ENCODE peak calls at places on chromosomes 16 and 17, in seven cellular contexts. Z, C, P, Y, W, T and D are unnamed samples.

GRCh38 chr16:27253526-27253930 is 15.0 kb downstream of the NSMCE1 start:
- DNase-seq in T (no peak), W (peak), P (no peak), Z (no peak), Y (no peak), C (no peak), D (peak)

GRCh38 chr17:30495586-30495985 is 18.4 kb downstream of the GOSR1 start:
- DNase-seq in P (no peak), T (no peak), Y (no peak), C (no peak), W (no peak), Z (no peak), D (no peak)

GRCh38 chr16:83328936-83329335 is 478.8 kb upstream of the HSBP1 start:
- DNase-seq in Z (no peak), W (no peak), C (no peak), P (no peak), Y (no peak), T (no peak), D (no peak)

GRCh38 chr17:48624544-48625501 is 1.3 kb downstream of the HOXB9 start:
- DNase-seq in W (peak), T (peak), Y (no peak), Z (no peak), C (no peak), P (no peak), D (no peak)

GRCh38 chr16:66248096-66248495 is 118.4 kb upstream of the CDH5 start:
- DNase-seq in Y (no peak), P (peak), W (peak), T (no peak), C (peak), Z (peak), D (no peak)

GRCh38 chr17:36599546-36600250 is 1.7 kb upstream of the MRM1 start:
- DNase-seq in C (no peak), W (no peak), T (no peak), Z (no peak), Y (no peak), P (no peak), D (peak)

GRCh38 chr16:27367463-27368357 is 34.3 kb upstream of the IL21R start:
- DNase-seq in P (peak), Y (peak), W (peak), C (peak), Z (peak), T (peak), D (peak)

GRCh38 chr16:84582958-84583516 is 34.8 kb downstream of the COTL1 start:
- DNase-seq in P (no peak), T (no peak), C (no peak), Y (no peak), W (peak), Z (no peak), D (no peak)

GRCh38 chr17:4175921-4176802 is 33.2 kb downstream of the CYB5D2 start:
- DNase-seq in T (peak), W (no peak), P (no peak), Y (no peak), C (no peak), Z (no peak), D (no peak)

GRCh38 chr16:71340406-71340805 is 18.1 kb upstream of the CALB2 start:
- DNase-seq in W (no peak), Z (no peak), Y (no peak), T (no peak), P (no peak), C (no peak), D (peak)

GRCh38 chr16:10683160-10683559 is 11.6 kb downstream of the TEKT5 start:
- DNase-seq in Z (no peak), T (no peak), C (peak), Y (peak), P (no peak), W (peak), D (peak)

GRCh38 chr17:49414271-49414621 is 436 bp downstream of the PHB1 start:
- DNase-seq in T (no peak), C (no peak), P (no peak), Z (no peak), W (no peak), Y (no peak), D (no peak)

GRCh38 chr17:55056530-55056929 is 88.0 kb downstream of the STXBP4 start:
- DNase-seq in C (no peak), T (no peak), Y (no peak), P (no peak), W (peak), Z (no peak), D (no peak)

GRCh38 chr17:78258323-78259229 is 27.1 kb downstream of the TMEM235 start:
- DNase-seq in W (no peak), P (peak), T (peak), Z (no peak), C (peak), Y (no peak), D (no peak)

GRCh38 chr16:87172632-87173031 is 144.6 kb downstream of the C16orf95 start:
- DNase-seq in Y (no peak), P (no peak), Z (no peak), W (no peak), T (no peak), C (no peak), D (no peak)

GRCh38 chr17:34146440-34147043 is 108.5 kb upstream of the CCL2 start:
- DNase-seq in C (peak), Y (no peak), Z (no peak), P (peak), T (peak), W (peak), D (no peak)

GRCh38 chr17:81191116-81191515 is 25.1 kb upstream of the AATK start:
- DNase-seq in W (no peak), P (no peak), T (no peak), Z (no peak), Y (no peak), C (no peak), D (no peak)

GRCh38 chr16:11208916-11209665 is 46.9 kb downstream of the SOCS1 start:
- DNase-seq in Y (no peak), T (no peak), Z (no peak), P (no peak), C (no peak), W (no peak), D (no peak)

GRCh38 chr17:39461911-39462641 is 790 bp downstream of the CDK12 start:
- DNase-seq in Z (no peak), P (peak), C (peak), T (no peak), W (peak), Y (peak), D (no peak)

GRCh38 chr16:31080756-31081419 is 6.7 kb downstream of the ZNF646 start:
- DNase-seq in Y (no peak), C (no peak), P (no peak), T (no peak), Z (no peak), W (no peak), D (no peak)

GRCh38 chr17:78529871-78530670 is 47.1 kb downstream of the DNAH17 start:
- DNase-seq in Y (peak), P (no peak), W (no peak), T (peak), C (no peak), Z (no peak), D (no peak)

GRCh38 chr17:27256225-27257030 is 37.5 kb upstream of the WSB1 start:
- DNase-seq in Y (no peak), W (no peak), P (no peak), C (no peak), Z (no peak), T (no peak), D (no peak)

GRCh38 chr16:83851473-83851872 is 43.7 kb downstream of the HSBP1 start:
- DNase-seq in Y (no peak), P (no peak), Z (no peak), C (no peak), T (no peak), W (no peak), D (peak)

GRCh38 chr17:47316316-47316715 is 7.4 kb upstream of the EFCAB13 start:
- DNase-seq in C (no peak), Z (no peak), P (no peak), Y (no peak), T (no peak), W (no peak), D (no peak)

GRCh38 chr17:81245024-81245664 is 6.0 kb downstream of the NDUFAF8 start:
- DNase-seq in P (no peak), C (no peak), T (peak), Y (no peak), Z (no peak), W (peak), D (no peak)

GRCh38 chr17:48532261-48532660 is 1.4 kb upstream of the HOXB1 start:
- DNase-seq in T (no peak), W (no peak), C (no peak), P (no peak), Y (no peak), Z (no peak), D (no peak)

GRCh38 chr17:49029841-49030240 is 32.7 kb downstream of the IGF2BP1 start:
- DNase-seq in P (no peak), Y (no peak), Z (no peak), W (no peak), C (no peak), T (no peak), D (no peak)

GRCh38 chr17:64784353-64784798 is 122.3 kb upstream of the SMURF2 start:
- DNase-seq in W (no peak), Z (no peak), C (no peak), T (no peak), Y (no peak), P (no peak), D (no peak)

GRCh38 chr17:21213491-21214014 is 408 bp downstream of the TMEM11 start:
- DNase-seq in T (peak), Z (no peak), W (peak), Y (no peak), P (peak), C (no peak), D (no peak)

GRCh38 chr17:69404398-69404797 is 10.1 kb upstream of the MAP2K6 start:
- DNase-seq in Z (no peak), P (no peak), T (no peak), Y (no peak), W (no peak), C (no peak), D (no peak)

GRCh38 chr17:57811633-57812280 is 38.1 kb downstream of the MRPS23 start:
- DNase-seq in T (no peak), C (no peak), Y (no peak), P (no peak), Z (no peak), W (no peak), D (peak)

GRCh38 chr17:58084317-58084981 is 1.2 kb downstream of the DYNLL2 start:
- DNase-seq in P (peak), T (peak), Z (no peak), C (peak), W (peak), Y (no peak), D (peak)

GRCh38 chr17:42428141-42428944 is 5.3 kb upstream of the CAVIN1 start:
- DNase-seq in P (peak), Y (peak), Z (no peak), T (no peak), W (peak), C (no peak), D (no peak)

GRCh38 chr16:8878523-8878911 is 3.6 kb upstream of the LITAFD start:
- DNase-seq in T (no peak), Z (no peak), W (no peak), Y (no peak), P (no peak), C (no peak), D (no peak)

GRCh38 chr16:75261590-75262078 is 10.2 kb upstream of the BCAR1 start:
- DNase-seq in Z (no peak), W (no peak), Y (no peak), P (no peak), T (no peak), C (no peak), D (no peak)

GRCh38 chr17:142876-143784 is 5.8 kb downstream of the SCGB1C2 start:
- DNase-seq in Y (no peak), P (peak), Z (no peak), W (no peak), T (peak), C (no peak), D (no peak)

GRCh38 chr16:23337836-23338550 is 35.9 kb downstream of the SCNN1B start:
- DNase-seq in Y (no peak), P (no peak), C (no peak), T (no peak), Z (no peak), W (no peak), D (no peak)

GRCh38 chr17:74271902-74272563 is 2.0 kb upstream of the DNAI2 start:
- DNase-seq in W (peak), P (no peak), Y (no peak), Z (peak), T (no peak), C (peak), D (no peak)

GRCh38 chr17:64156670-64157069 is 26.7 kb upstream of the ERN1 start:
- DNase-seq in W (no peak), T (no peak), C (peak), P (no peak), Y (no peak), Z (no peak), D (no peak)

GRCh38 chr17:51251010-51251409 is 8.8 kb downstream of the MBTD1 start:
- DNase-seq in Y (no peak), C (no peak), W (no peak), Z (no peak), P (no peak), T (no peak), D (no peak)